ENCODE peak calls at places on chromosomes 4 and X, in six cellular contexts. One of them, this sample, is unnamed.

GRCh38 chr4:76514087-76514486 is 79.1 kb downstream of the SHROOM3 start:
- DNase-seq in osteoblast: no peak
- DNase-seq in AG04450: no peak
- DNase-seq in ascending aorta: no peak
- DNase-seq in tibial artery: no peak
- DNase-seq in right lobe of liver: no peak
- DNase-seq in this sample: no peak

GRCh38 chr4:107866726-107867125 is 42.0 kb downstream of the SGMS2 start:
- DNase-seq in ascending aorta: no peak
- DNase-seq in AG04450: no peak
- DNase-seq in tibial artery: no peak
- DNase-seq in right lobe of liver: no peak
- DNase-seq in osteoblast: peak
- DNase-seq in this sample: no peak

GRCh38 chr4:65383589-65384305 is 286.5 kb downstream of the EPHA5 start:
- DNase-seq in AG04450: no peak
- DNase-seq in tibial artery: no peak
- DNase-seq in right lobe of liver: no peak
- DNase-seq in osteoblast: no peak
- DNase-seq in ascending aorta: no peak
- DNase-seq in this sample: no peak

GRCh38 chrX:103488332-103488731 is 31.0 kb downstream of the RAB40A start:
- DNase-seq in osteoblast: peak
- DNase-seq in right lobe of liver: no peak
- DNase-seq in ascending aorta: no peak
- DNase-seq in AG04450: no peak
- DNase-seq in tibial artery: no peak
- DNase-seq in this sample: no peak

GRCh38 chrX:20418379-20418778 is 151.7 kb upstream of the RPS6KA3 start:
- DNase-seq in ascending aorta: no peak
- DNase-seq in tibial artery: no peak
- DNase-seq in AG04450: no peak
- DNase-seq in right lobe of liver: no peak
- DNase-seq in osteoblast: no peak
- DNase-seq in this sample: no peak

GRCh38 chr4:2860391-2861348 is 17.0 kb downstream of the ADD1 start:
- DNase-seq in tibial artery: no peak
- DNase-seq in ascending aorta: no peak
- DNase-seq in right lobe of liver: peak
- DNase-seq in AG04450: no peak
- DNase-seq in osteoblast: no peak
- DNase-seq in this sample: no peak

GRCh38 chrX:154526901-154527675 is 11.1 kb upstream of the FAM3A start:
- DNase-seq in osteoblast: peak
- DNase-seq in tibial artery: peak
- DNase-seq in right lobe of liver: peak
- DNase-seq in AG04450: no peak
- DNase-seq in ascending aorta: no peak
- DNase-seq in this sample: peak

GRCh38 chr4:95255396-95256107 is 293.2 kb downstream of the UNC5C start:
- DNase-seq in ascending aorta: no peak
- DNase-seq in osteoblast: peak
- DNase-seq in right lobe of liver: no peak
- DNase-seq in AG04450: peak
- DNase-seq in tibial artery: no peak
- DNase-seq in this sample: no peak

GRCh38 chr4:25030283-25031076 is at the start of gene LGI2:
- DNase-seq in tibial artery: peak
- DNase-seq in right lobe of liver: peak
- DNase-seq in osteoblast: peak
- DNase-seq in AG04450: no peak
- DNase-seq in ascending aorta: peak
- DNase-seq in this sample: peak

GRCh38 chrX:13341491-13342101 is 21.7 kb upstream of the ATXN3L start:
- DNase-seq in AG04450: no peak
- DNase-seq in osteoblast: no peak
- DNase-seq in ascending aorta: no peak
- DNase-seq in tibial artery: no peak
- DNase-seq in right lobe of liver: no peak
- DNase-seq in this sample: no peak

DNA sequence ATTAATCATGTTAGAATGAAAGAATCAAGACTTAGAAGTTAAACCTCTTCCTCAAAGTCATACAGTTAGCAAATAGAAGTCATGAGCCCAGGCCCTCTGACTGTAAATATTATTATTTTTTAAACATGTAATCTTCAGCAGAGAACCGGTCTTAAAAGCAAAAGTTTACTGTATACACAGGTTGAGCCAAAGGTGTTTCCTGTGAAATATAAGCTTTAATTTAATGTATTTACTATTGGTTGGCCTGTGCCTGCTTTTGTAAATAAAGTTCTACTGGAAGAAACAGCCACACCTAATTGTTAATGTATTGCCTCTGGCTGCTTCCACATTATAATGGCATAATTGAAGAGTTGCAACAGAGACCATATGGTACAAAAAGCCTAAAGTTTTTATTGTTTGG is 61.1 kb upstream of the PRDM8 start:
- DNase-seq in osteoblast: no peak
- DNase-seq in ascending aorta: no peak
- DNase-seq in right lobe of liver: no peak
- DNase-seq in tibial artery: no peak
- DNase-seq in AG04450: no peak
- DNase-seq in this sample: no peak
- H3K27ac ChIP-seq in osteoblast: no peak
- H3K27ac ChIP-seq in ascending aorta: no peak
- H3K27ac ChIP-seq in right lobe of liver: no peak
- H3K27ac ChIP-seq in tibial artery: no peak
- H3K27ac ChIP-seq in AG04450: no peak
- H3K27ac ChIP-seq in this sample: no peak

GRCh38 chr4:78585633-78586032 is 34.1 kb downstream of the ANXA3 start:
- DNase-seq in right lobe of liver: no peak
- DNase-seq in tibial artery: no peak
- DNase-seq in ascending aorta: no peak
- DNase-seq in osteoblast: no peak
- DNase-seq in AG04450: no peak
- DNase-seq in this sample: no peak

GRCh38 chr4:78592104-78592783 is 40.7 kb downstream of the ANXA3 start:
- DNase-seq in tibial artery: no peak
- DNase-seq in AG04450: no peak
- DNase-seq in right lobe of liver: no peak
- DNase-seq in ascending aorta: no peak
- DNase-seq in osteoblast: no peak
- DNase-seq in this sample: no peak

GRCh38 chr4:78596111-78596742 is 44.7 kb downstream of the ANXA3 start:
- DNase-seq in osteoblast: no peak
- DNase-seq in AG04450: no peak
- DNase-seq in right lobe of liver: no peak
- DNase-seq in tibial artery: no peak
- DNase-seq in ascending aorta: no peak
- DNase-seq in this sample: no peak

GRCh38 chr4:78588894-78589545 is 37.5 kb downstream of the ANXA3 start:
- DNase-seq in ascending aorta: no peak
- DNase-seq in osteoblast: no peak
- DNase-seq in AG04450: no peak
- DNase-seq in tibial artery: no peak
- DNase-seq in right lobe of liver: no peak
- DNase-seq in this sample: no peak

DNA sequence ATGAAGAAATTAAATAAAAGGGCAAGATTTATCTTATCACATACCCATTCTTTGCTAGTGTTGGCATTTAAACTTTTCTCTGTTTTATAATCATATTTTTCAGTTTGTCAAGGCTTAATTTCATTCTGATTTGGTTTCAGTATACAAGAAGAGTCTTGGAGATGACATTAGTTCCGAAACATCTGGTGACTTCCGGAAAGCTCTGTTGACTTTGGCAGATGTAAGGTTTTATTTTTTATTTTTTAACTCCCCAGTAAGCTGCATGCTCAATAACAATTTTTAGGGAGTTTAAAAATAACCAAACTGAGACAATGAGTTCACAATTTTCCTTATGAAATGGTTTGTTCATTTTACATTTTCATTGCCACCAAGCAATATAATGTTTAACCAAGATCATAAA is 39.8 kb downstream of the ANXA3 start:
- DNase-seq in right lobe of liver: no peak
- DNase-seq in osteoblast: no peak
- DNase-seq in AG04450: no peak
- DNase-seq in tibial artery: no peak
- DNase-seq in ascending aorta: no peak
- DNase-seq in this sample: no peak
- H3K27ac ChIP-seq in right lobe of liver: no peak
- H3K27ac ChIP-seq in osteoblast: no peak
- H3K27ac ChIP-seq in AG04450: no peak
- H3K27ac ChIP-seq in tibial artery: no peak
- H3K27ac ChIP-seq in ascending aorta: no peak
- H3K27ac ChIP-seq in this sample: no peak

GRCh38 chr4:40043786-40044185 is 12.9 kb upstream of the N4BP2 start:
- DNase-seq in ascending aorta: no peak
- DNase-seq in AG04450: no peak
- DNase-seq in tibial artery: no peak
- DNase-seq in osteoblast: no peak
- DNase-seq in right lobe of liver: no peak
- DNase-seq in this sample: no peak

GRCh38 chr4:40040908-40041307 is 15.7 kb upstream of the N4BP2 start:
- DNase-seq in osteoblast: no peak
- DNase-seq in right lobe of liver: no peak
- DNase-seq in ascending aorta: no peak
- DNase-seq in tibial artery: no peak
- DNase-seq in AG04450: no peak
- DNase-seq in this sample: no peak

GRCh38 chr4:40046311-40046980 is 10.2 kb upstream of the N4BP2 start:
- DNase-seq in osteoblast: peak
- DNase-seq in ascending aorta: no peak
- DNase-seq in AG04450: peak
- DNase-seq in tibial artery: no peak
- DNase-seq in right lobe of liver: peak
- DNase-seq in this sample: no peak
- H3K27ac ChIP-seq in osteoblast: peak
- H3K27ac ChIP-seq in ascending aorta: peak
- H3K27ac ChIP-seq in AG04450: no peak
- H3K27ac ChIP-seq in tibial artery: no peak
- H3K27ac ChIP-seq in right lobe of liver: peak
- H3K27ac ChIP-seq in this sample: no peak

GRCh38 chrX:148380107-148380506 is 120.3 kb upstream of the AFF2 start:
- DNase-seq in osteoblast: no peak
- DNase-seq in ascending aorta: no peak
- DNase-seq in tibial artery: no peak
- DNase-seq in AG04450: no peak
- DNase-seq in right lobe of liver: no peak
- DNase-seq in this sample: no peak
- H3K27ac ChIP-seq in osteoblast: no peak
- H3K27ac ChIP-seq in ascending aorta: no peak
- H3K27ac ChIP-seq in tibial artery: no peak
- H3K27ac ChIP-seq in AG04450: no peak
- H3K27ac ChIP-seq in right lobe of liver: no peak
- H3K27ac ChIP-seq in this sample: no peak

GRCh38 chrX:23436875-23437274 is 102.2 kb downstream of the PTCHD1 start:
- DNase-seq in ascending aorta: no peak
- DNase-seq in osteoblast: no peak
- DNase-seq in AG04450: no peak
- DNase-seq in tibial artery: no peak
- DNase-seq in right lobe of liver: no peak
- DNase-seq in this sample: no peak

GRCh38 chrX:23435575-23435974 is 100.9 kb downstream of the PTCHD1 start:
- DNase-seq in right lobe of liver: no peak
- DNase-seq in tibial artery: no peak
- DNase-seq in osteoblast: no peak
- DNase-seq in AG04450: no peak
- DNase-seq in ascending aorta: no peak
- DNase-seq in this sample: no peak

GRCh38 chrX:23435108-23435507 is 100.5 kb downstream of the PTCHD1 start:
- DNase-seq in ascending aorta: no peak
- DNase-seq in osteoblast: no peak
- DNase-seq in tibial artery: no peak
- DNase-seq in AG04450: no peak
- DNase-seq in right lobe of liver: no peak
- DNase-seq in this sample: no peak

GRCh38 chrX:23434356-23434884 is 99.8 kb downstream of the PTCHD1 start:
- DNase-seq in osteoblast: no peak
- DNase-seq in ascending aorta: peak
- DNase-seq in tibial artery: peak
- DNase-seq in AG04450: no peak
- DNase-seq in right lobe of liver: no peak
- DNase-seq in this sample: peak
- H3K27ac ChIP-seq in osteoblast: no peak
- H3K27ac ChIP-seq in ascending aorta: peak
- H3K27ac ChIP-seq in tibial artery: peak
- H3K27ac ChIP-seq in AG04450: no peak
- H3K27ac ChIP-seq in right lobe of liver: no peak
- H3K27ac ChIP-seq in this sample: no peak

This sample was measured in substantia nigra.